ENCODE peak calls at places on chromosomes 1 and 21, in nine cellular contexts. H, Y, F, W, T, M, R, K and I are unnamed samples.

GRCh38 chr1:106063510-106063909 is 993.0 kb upstream of the PRMT6 start:
- DNase-seq in H (no peak), Y (peak; percentile 90), F (peak; percentile 15), W (no peak), T (no peak), M (no peak), R (peak; percentile 1), K (no peak), I (no peak)

GRCh38 chr1:145747398-145748247 is 28.3 kb downstream of the CD160 start:
- DNase-seq in H (no peak), Y (no peak), F (no peak), W (no peak), T (no peak), M (no peak), R (no peak), K (no peak), I (no peak)

GRCh38 chr1:18883636-18884418 is 18.5 kb downstream of the ALDH4A1 start:
- DNase-seq in H (peak; percentile 81), Y (peak; percentile 16), F (peak; percentile 73), W (peak; percentile 80), T (peak; percentile 66), M (peak; percentile 45), R (peak; percentile 32), K (peak; percentile 12), I (peak; percentile 54)

GRCh38 chr21:14767192-14767852 is 221.2 kb upstream of the SAMSN1 start:
- DNase-seq in H (no peak), Y (no peak), F (no peak), W (no peak), T (no peak), M (no peak), R (no peak), K (no peak), I (no peak)

GRCh38 chr1:24415910-24416665 is 486 bp downstream of the NIPAL3 start:
- DNase-seq in H (peak; percentile 36), Y (peak; percentile 35), F (no peak), W (peak; percentile 50), T (no peak), M (peak; percentile 11), R (peak; percentile 34), K (no peak), I (peak; percentile 14)

GRCh38 chr1:200972985-200973742 is 50.4 kb downstream of the KIF21B start:
- DNase-seq in H (no peak), Y (no peak), F (no peak), W (no peak), T (no peak), M (no peak), R (no peak), K (no peak), I (no peak)

GRCh38 chr21:19490481-19490880 is 1086.9 kb upstream of the TMPRSS15 start:
- DNase-seq in H (no peak), Y (no peak), F (no peak), W (no peak), T (no peak), M (no peak), R (no peak), K (no peak), I (no peak)

GRCh38 chr21:32817206-32817605 is 45.7 kb upstream of the PAXBP1 start:
- DNase-seq in H (no peak), Y (no peak), F (no peak), W (no peak), T (no peak), M (no peak), R (no peak), K (no peak), I (no peak)

GRCh38 chr1:23383547-23384311 is 14.1 kb upstream of the ZNF436 start:
- DNase-seq in H (peak; percentile 17), Y (no peak), F (no peak), W (no peak), T (no peak), M (no peak), R (no peak), K (no peak), I (no peak)

GRCh38 chr1:152348447-152348846 is 11.4 kb downstream of the FLG2 start:
- DNase-seq in H (peak; percentile 16), Y (no peak), F (no peak), W (peak; percentile 9), T (no peak), M (peak; percentile 4), R (no peak), K (no peak), I (no peak)

GRCh38 chr21:39097981-39098380 is 85.3 kb downstream of the PSMG1 start:
- DNase-seq in H (no peak), Y (no peak), F (no peak), W (no peak), T (no peak), M (no peak), R (no peak), K (no peak), I (no peak)

GRCh38 chr1:101088431-101088830 is 62.8 kb upstream of the DPH5 start:
- DNase-seq in H (no peak), Y (no peak), F (no peak), W (no peak), T (no peak), M (no peak), R (no peak), K (no peak), I (no peak)

GRCh38 chr1:6234502-6235295 is 1.1 kb downstream of the ICMT start:
- DNase-seq in H (peak; percentile 38), Y (no peak), F (no peak), W (peak; percentile 63), T (no peak), M (no peak), R (no peak), K (no peak), I (peak; percentile 12)

GRCh38 chr1:51829058-51829457 is 49.5 kb downstream of the NRDC start:
- DNase-seq in H (no peak), Y (no peak), F (no peak), W (no peak), T (no peak), M (peak; percentile 29), R (peak; percentile 22), K (no peak), I (no peak)

GRCh38 chr1:156356875-156357534 is 12.0 kb upstream of the RHBG start:
- DNase-seq in H (no peak), Y (peak; percentile 80), F (peak; percentile 84), W (peak; percentile 71), T (no peak), M (peak; percentile 82), R (peak; percentile 76), K (peak; percentile 37), I (no peak)

GRCh38 chr1:57163332-57163731 is 197.5 kb upstream of the C8B start:
- DNase-seq in H (no peak), Y (no peak), F (no peak), W (no peak), T (peak; percentile 20), M (no peak), R (no peak), K (no peak), I (no peak)

GRCh38 chr1:15345711-15346355 is 63.9 kb upstream of the EFHD2 start:
- DNase-seq in H (no peak), Y (no peak), F (no peak), W (no peak), T (no peak), M (no peak), R (no peak), K (peak; percentile 56), I (peak; percentile 90)

GRCh38 chr1:204074274-204075115 is 1.6 kb downstream of the SOX13 start:
- DNase-seq in H (peak; percentile 61), Y (peak; percentile 72), F (peak; percentile 56), W (peak; percentile 60), T (no peak), M (peak; percentile 42), R (peak; percentile 41), K (no peak), I (no peak)

GRCh38 chr1:228280106-228280901 is 72.5 kb downstream of the OBSCN start:
- DNase-seq in H (no peak), Y (no peak), F (no peak), W (no peak), T (no peak), M (no peak), R (no peak), K (no peak), I (no peak)

GRCh38 chr1:55718758-55719671 is 503.9 kb upstream of the USP24 start:
- DNase-seq in H (peak; percentile 100), Y (no peak), F (no peak), W (peak; percentile 86), T (no peak), M (peak; percentile 81), R (no peak), K (no peak), I (no peak)

GRCh38 chr1:24301395-24302175 is 17.6 kb upstream of the GRHL3 start:
- DNase-seq in H (peak; percentile 32), Y (no peak), F (no peak), W (peak; percentile 62), T (no peak), M (no peak), R (peak; percentile 71), K (no peak), I (no peak)

GRCh38 chr1:65175171-65176070 is 27.4 kb downstream of the AK4 start:
- DNase-seq in H (peak; percentile 66), Y (no peak), F (no peak), W (no peak), T (no peak), M (no peak), R (peak; percentile 53), K (no peak), I (no peak)

GRCh38 chr1:2928733-2929325 is 92.4 kb upstream of the ACTRT2 start:
- DNase-seq in H (no peak), Y (no peak), F (no peak), W (peak; percentile 14), T (no peak), M (no peak), R (peak; percentile 90), K (no peak), I (no peak)

GRCh38 chr1:160076295-160076694 is 5.0 kb upstream of the KCNJ9 start:
- DNase-seq in H (no peak), Y (no peak), F (no peak), W (no peak), T (no peak), M (no peak), R (no peak), K (no peak), I (no peak)

GRCh38 chr21:39377444-39378050 is 28.7 kb upstream of the HMGN1 start:
- DNase-seq in H (no peak), Y (no peak), F (no peak), W (peak; percentile 25), T (no peak), M (peak; percentile 16), R (no peak), K (no peak), I (no peak)

GRCh38 chr1:209607102-209607794 is 23.7 kb downstream of the CAMK1G start:
- DNase-seq in H (peak; percentile 32), Y (no peak), F (no peak), W (peak; percentile 76), T (no peak), M (no peak), R (no peak), K (no peak), I (no peak)

GRCh38 chr1:186404454-186405051 is 28.9 kb downstream of the ODR4 start:
- DNase-seq in H (peak; percentile 86), Y (peak; percentile 25), F (peak; percentile 67), W (peak; percentile 8), T (no peak), M (peak; percentile 9), R (no peak), K (peak; percentile 26), I (peak; percentile 87)

GRCh38 chr1:44787506-44787905 is 464 bp downstream of the BEST4 start:
- DNase-seq in H (no peak), Y (no peak), F (no peak), W (no peak), T (no peak), M (no peak), R (no peak), K (no peak), I (no peak)

GRCh38 chr1:110746644-110747259 is 72.0 kb upstream of the KCNA3 start:
- DNase-seq in H (peak; percentile 58), Y (no peak), F (peak; percentile 72), W (peak; percentile 70), T (no peak), M (peak; percentile 68), R (no peak), K (no peak), I (peak; percentile 8)

GRCh38 chr1:27833470-27833869 is 2.9 kb downstream of the PPP1R8 start:
- DNase-seq in H (no peak), Y (no peak), F (no peak), W (no peak), T (no peak), M (no peak), R (no peak), K (no peak), I (no peak)

GRCh38 chr1:59805564-59805963 is 9.2 kb upstream of the HOOK1 start:
- DNase-seq in H (no peak), Y (no peak), F (no peak), W (no peak), T (no peak), M (no peak), R (no peak), K (no peak), I (no peak)